ENCODE peak calls at places on chromosomes 12 and 14, in ten cellular contexts. One of them, this sample, is unnamed.

GRCh38 chr12:28063355-28063885 is 90.9 kb upstream of the PTHLH start:
- DNase-seq in breast epithelium: no peak
- DNase-seq in astrocyte: no peak
- DNase-seq in hepatocyte: no peak
- DNase-seq in aorta: no peak
- DNase-seq in effector memory CD4-positive, alpha-beta T cell: no peak
- DNase-seq in RWPE1: no peak
- DNase-seq in left ventricle myocardium inferior: no peak
- DNase-seq in cardiac muscle cell: peak; percentile 50
- DNase-seq in HL-60: no peak
- DNase-seq in this sample: no peak

GRCh38 chr12:12333407-12333831 is 16.6 kb downstream of the MANSC1 start:
- DNase-seq in left ventricle myocardium inferior: no peak
- DNase-seq in RWPE1: no peak
- DNase-seq in effector memory CD4-positive, alpha-beta T cell: no peak
- DNase-seq in astrocyte: peak; percentile 98
- DNase-seq in breast epithelium: no peak
- DNase-seq in hepatocyte: no peak
- DNase-seq in aorta: no peak
- DNase-seq in cardiac muscle cell: peak; percentile 75
- DNase-seq in HL-60: no peak
- DNase-seq in this sample: peak; percentile 63

GRCh38 chr12:112900298-112901145 is 6.2 kb upstream of the OAS1 start:
- DNase-seq in cardiac muscle cell: peak; percentile 56
- DNase-seq in breast epithelium: no peak
- DNase-seq in HL-60: peak; percentile 36
- DNase-seq in effector memory CD4-positive, alpha-beta T cell: no peak
- DNase-seq in hepatocyte: peak; percentile 67
- DNase-seq in aorta: no peak
- DNase-seq in astrocyte: peak; percentile 4
- DNase-seq in left ventricle myocardium inferior: no peak
- DNase-seq in RWPE1: peak; percentile 64
- DNase-seq in this sample: peak; percentile 28

GRCh38 chr12:123427036-123427769 is 9.3 kb downstream of the RILPL2 start:
- DNase-seq in RWPE1: no peak
- DNase-seq in astrocyte: no peak
- DNase-seq in aorta: no peak
- DNase-seq in breast epithelium: no peak
- DNase-seq in HL-60: no peak
- DNase-seq in hepatocyte: no peak
- DNase-seq in left ventricle myocardium inferior: no peak
- DNase-seq in effector memory CD4-positive, alpha-beta T cell: peak; percentile 36
- DNase-seq in cardiac muscle cell: no peak
- DNase-seq in this sample: no peak

GRCh38 chr14:22448905-22449611 is 140.0 kb downstream of the DAD1 start:
- DNase-seq in effector memory CD4-positive, alpha-beta T cell: no peak
- DNase-seq in cardiac muscle cell: peak; percentile 65
- DNase-seq in HL-60: no peak
- DNase-seq in aorta: peak; percentile 59
- DNase-seq in left ventricle myocardium inferior: no peak
- DNase-seq in astrocyte: no peak
- DNase-seq in breast epithelium: no peak
- DNase-seq in hepatocyte: no peak
- DNase-seq in RWPE1: no peak
- DNase-seq in this sample: peak; percentile 88

GRCh38 chr12:56900583-56900982 is 33.6 kb downstream of the SDR9C7 start:
- DNase-seq in left ventricle myocardium inferior: no peak
- DNase-seq in HL-60: no peak
- DNase-seq in cardiac muscle cell: peak; percentile 8
- DNase-seq in aorta: no peak
- DNase-seq in RWPE1: peak; percentile 64
- DNase-seq in astrocyte: no peak
- DNase-seq in breast epithelium: no peak
- DNase-seq in effector memory CD4-positive, alpha-beta T cell: no peak
- DNase-seq in hepatocyte: no peak
- DNase-seq in this sample: no peak

GRCh38 chr12:10171954-10172353 is at the start of gene OLR1:
- DNase-seq in aorta: no peak
- DNase-seq in left ventricle myocardium inferior: no peak
- DNase-seq in breast epithelium: no peak
- DNase-seq in hepatocyte: no peak
- DNase-seq in HL-60: no peak
- DNase-seq in RWPE1: no peak
- DNase-seq in effector memory CD4-positive, alpha-beta T cell: no peak
- DNase-seq in cardiac muscle cell: no peak
- DNase-seq in astrocyte: peak; percentile 30
- DNase-seq in this sample: no peak

GRCh38 chr12:10584415-10584814 is 29.0 kb downstream of the MAGOHB start:
- DNase-seq in hepatocyte: no peak
- DNase-seq in aorta: no peak
- DNase-seq in effector memory CD4-positive, alpha-beta T cell: no peak
- DNase-seq in astrocyte: no peak
- DNase-seq in left ventricle myocardium inferior: no peak
- DNase-seq in breast epithelium: no peak
- DNase-seq in HL-60: no peak
- DNase-seq in RWPE1: no peak
- DNase-seq in cardiac muscle cell: no peak
- DNase-seq in this sample: no peak

GRCh38 chr12:3490848-3491382 is at the start of gene PRMT8:
- DNase-seq in RWPE1: peak; percentile 36
- DNase-seq in HL-60: no peak
- DNase-seq in cardiac muscle cell: peak; percentile 18
- DNase-seq in left ventricle myocardium inferior: no peak
- DNase-seq in hepatocyte: peak; percentile 26
- DNase-seq in aorta: no peak
- DNase-seq in breast epithelium: no peak
- DNase-seq in effector memory CD4-positive, alpha-beta T cell: no peak
- DNase-seq in astrocyte: no peak
- DNase-seq in this sample: no peak

GRCh38 chr14:93332032-93332852 is 594 bp downstream of the BTBD7 start:
- DNase-seq in left ventricle myocardium inferior: peak; percentile 67
- DNase-seq in HL-60: peak; percentile 49
- DNase-seq in aorta: peak; percentile 72
- DNase-seq in RWPE1: peak; percentile 36
- DNase-seq in breast epithelium: no peak
- DNase-seq in effector memory CD4-positive, alpha-beta T cell: no peak
- DNase-seq in hepatocyte: peak; percentile 87
- DNase-seq in cardiac muscle cell: peak; percentile 57
- DNase-seq in astrocyte: peak; percentile 25
- DNase-seq in this sample: peak; percentile 61

GRCh38 chr12:94795520-94795919 is 145.2 kb upstream of the TMCC3 start:
- DNase-seq in cardiac muscle cell: peak; percentile 45
- DNase-seq in aorta: no peak
- DNase-seq in HL-60: no peak
- DNase-seq in left ventricle myocardium inferior: no peak
- DNase-seq in astrocyte: peak; percentile 47
- DNase-seq in RWPE1: peak; percentile 58
- DNase-seq in hepatocyte: peak; percentile 35
- DNase-seq in breast epithelium: no peak
- DNase-seq in effector memory CD4-positive, alpha-beta T cell: no peak
- DNase-seq in this sample: peak; percentile 70

GRCh38 chr12:106080111-106080732 is 58.5 kb downstream of the NUAK1 start:
- DNase-seq in astrocyte: peak; percentile 94
- DNase-seq in effector memory CD4-positive, alpha-beta T cell: no peak
- DNase-seq in hepatocyte: no peak
- DNase-seq in cardiac muscle cell: peak; percentile 82
- DNase-seq in left ventricle myocardium inferior: no peak
- DNase-seq in HL-60: no peak
- DNase-seq in breast epithelium: no peak
- DNase-seq in RWPE1: no peak
- DNase-seq in aorta: no peak
- DNase-seq in this sample: no peak

GRCh38 chr12:127943481-127944210 is 323.3 kb upstream of the TMEM132C start:
- DNase-seq in breast epithelium: no peak
- DNase-seq in cardiac muscle cell: no peak
- DNase-seq in hepatocyte: no peak
- DNase-seq in astrocyte: peak; percentile 34
- DNase-seq in effector memory CD4-positive, alpha-beta T cell: no peak
- DNase-seq in RWPE1: no peak
- DNase-seq in left ventricle myocardium inferior: no peak
- DNase-seq in aorta: no peak
- DNase-seq in HL-60: no peak
- DNase-seq in this sample: no peak
- H3K27ac ChIP-seq in breast epithelium: no peak overlapping the region
- H3K27ac ChIP-seq in cardiac muscle cell: no peak overlapping the region
- H3K27ac ChIP-seq in hepatocyte: no peak overlapping the region
- H3K27ac ChIP-seq in astrocyte: no peak overlapping the region
- H3K27ac ChIP-seq in effector memory CD4-positive, alpha-beta T cell: no peak overlapping the region
- H3K27ac ChIP-seq in RWPE1: no peak overlapping the region
- H3K27ac ChIP-seq in left ventricle myocardium inferior: no peak overlapping the region
- H3K27ac ChIP-seq in aorta: no peak overlapping the region
- H3K27ac ChIP-seq in HL-60: no peak overlapping the region
- H3K27ac ChIP-seq in this sample: no peak overlapping the region

DNA sequence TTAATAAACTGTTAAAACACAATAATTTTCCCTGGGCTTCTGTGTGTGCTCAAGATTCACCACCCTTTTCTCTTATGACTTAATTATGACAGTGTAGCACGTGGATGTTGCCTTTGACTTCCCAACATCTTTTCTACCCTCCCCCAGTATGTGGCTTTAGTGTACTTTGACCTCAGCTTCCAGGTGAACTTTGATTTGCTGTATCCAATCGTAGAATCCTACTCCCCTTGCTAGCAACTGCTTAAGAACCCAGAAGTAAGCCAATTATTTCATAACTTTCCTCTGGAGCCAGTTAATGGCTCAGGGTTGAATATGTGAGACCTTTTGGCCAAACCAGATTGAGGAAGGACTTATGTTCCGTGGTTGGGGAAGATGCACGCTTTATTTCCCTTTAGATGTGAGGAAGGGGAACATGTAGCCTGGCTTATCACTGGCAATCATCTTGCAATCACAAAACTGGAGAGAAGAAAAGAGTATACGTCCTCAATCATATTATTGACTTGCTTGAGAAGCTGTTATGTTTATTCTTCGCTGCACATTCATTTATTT is 259.6 kb upstream of the ATP2B1 start:
- DNase-seq in effector memory CD4-positive, alpha-beta T cell: no peak
- DNase-seq in cardiac muscle cell: no peak
- DNase-seq in HL-60: peak; percentile 28
- DNase-seq in RWPE1: no peak
- DNase-seq in aorta: no peak
- DNase-seq in left ventricle myocardium inferior: no peak
- DNase-seq in astrocyte: no peak
- DNase-seq in hepatocyte: peak; percentile 60
- DNase-seq in breast epithelium: no peak
- DNase-seq in this sample: no peak
- H3K27ac ChIP-seq in effector memory CD4-positive, alpha-beta T cell: no peak overlapping the region
- H3K27ac ChIP-seq in cardiac muscle cell: no peak overlapping the region
- H3K27ac ChIP-seq in HL-60: no peak overlapping the region
- H3K27ac ChIP-seq in RWPE1: no peak overlapping the region
- H3K27ac ChIP-seq in aorta: no peak overlapping the region
- H3K27ac ChIP-seq in left ventricle myocardium inferior: no peak overlapping the region
- H3K27ac ChIP-seq in astrocyte: no peak overlapping the region
- H3K27ac ChIP-seq in hepatocyte: peak overlapping the region; percentile 18
- H3K27ac ChIP-seq in breast epithelium: no peak overlapping the region
- H3K27ac ChIP-seq in this sample: no peak overlapping the region

DNA sequence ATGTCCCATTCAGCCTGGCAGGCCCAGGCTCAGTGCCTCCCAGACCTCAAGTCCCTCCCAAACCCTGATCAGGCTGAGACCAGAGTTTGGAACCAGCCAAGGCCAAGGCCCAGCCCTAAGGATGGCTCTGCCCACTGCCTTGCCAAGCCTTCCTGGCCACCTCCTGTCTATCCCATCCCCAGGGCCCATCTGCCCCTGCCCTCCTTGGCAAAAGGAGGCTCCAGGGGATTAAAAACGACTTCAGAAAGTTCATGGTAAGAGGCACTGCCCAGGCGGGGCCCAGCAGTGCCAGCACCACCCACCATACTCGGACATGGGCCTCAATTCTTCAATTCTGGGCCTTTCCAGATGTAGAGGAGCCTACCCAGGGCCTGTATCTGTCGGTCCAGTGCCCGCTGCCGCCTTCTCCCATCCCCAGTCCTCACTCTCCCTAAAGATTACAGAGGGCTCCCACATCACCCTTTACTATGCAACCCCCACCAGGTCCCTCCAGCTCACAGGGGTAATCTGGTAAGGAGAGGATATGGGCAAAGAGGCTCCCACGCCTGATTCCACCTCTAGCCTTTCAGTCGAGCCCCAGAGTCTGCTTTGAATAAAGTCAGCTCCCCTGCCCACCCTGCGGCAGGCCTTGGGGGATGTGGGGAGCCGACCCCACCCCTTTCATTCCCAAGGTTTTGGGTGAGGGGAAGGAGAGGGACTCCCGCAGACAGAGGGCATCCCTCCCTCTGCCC is 933 bp downstream of the ADCY6 start:
- DNase-seq in cardiac muscle cell: no peak
- DNase-seq in HL-60: no peak
- DNase-seq in left ventricle myocardium inferior: no peak
- DNase-seq in hepatocyte: no peak
- DNase-seq in aorta: no peak
- DNase-seq in RWPE1: no peak
- DNase-seq in effector memory CD4-positive, alpha-beta T cell: no peak
- DNase-seq in astrocyte: no peak
- DNase-seq in breast epithelium: no peak
- DNase-seq in this sample: no peak
- H3K27ac ChIP-seq in cardiac muscle cell: peak overlapping the region; percentile 75
- H3K27ac ChIP-seq in HL-60: no peak overlapping the region
- H3K27ac ChIP-seq in left ventricle myocardium inferior: peak overlapping the region; percentile 93
- H3K27ac ChIP-seq in hepatocyte: peak overlapping the region; percentile 63
- H3K27ac ChIP-seq in aorta: peak overlapping the region; percentile 88
- H3K27ac ChIP-seq in RWPE1: peak overlapping the region; percentile 79
- H3K27ac ChIP-seq in effector memory CD4-positive, alpha-beta T cell: no peak overlapping the region
- H3K27ac ChIP-seq in astrocyte: peak overlapping the region; percentile 38
- H3K27ac ChIP-seq in breast epithelium: peak overlapping the region; percentile 96
- H3K27ac ChIP-seq in this sample: peak overlapping the region; percentile 3

GRCh38 chr14:78018283-78018682 is 151.9 kb upstream of the NRXN3 start:
- DNase-seq in left ventricle myocardium inferior: no peak
- DNase-seq in astrocyte: no peak
- DNase-seq in RWPE1: no peak
- DNase-seq in cardiac muscle cell: no peak
- DNase-seq in effector memory CD4-positive, alpha-beta T cell: no peak
- DNase-seq in hepatocyte: no peak
- DNase-seq in aorta: no peak
- DNase-seq in breast epithelium: no peak
- DNase-seq in HL-60: no peak
- DNase-seq in this sample: no peak

GRCh38 chr14:78016532-78016931 is 153.6 kb upstream of the NRXN3 start:
- DNase-seq in hepatocyte: no peak
- DNase-seq in astrocyte: peak; percentile 46
- DNase-seq in aorta: no peak
- DNase-seq in breast epithelium: no peak
- DNase-seq in effector memory CD4-positive, alpha-beta T cell: no peak
- DNase-seq in cardiac muscle cell: no peak
- DNase-seq in left ventricle myocardium inferior: no peak
- DNase-seq in RWPE1: no peak
- DNase-seq in HL-60: no peak
- DNase-seq in this sample: no peak

GRCh38 chr14:78023112-78023511 is 147.1 kb upstream of the NRXN3 start:
- DNase-seq in effector memory CD4-positive, alpha-beta T cell: no peak
- DNase-seq in HL-60: no peak
- DNase-seq in aorta: no peak
- DNase-seq in breast epithelium: no peak
- DNase-seq in hepatocyte: no peak
- DNase-seq in left ventricle myocardium inferior: no peak
- DNase-seq in cardiac muscle cell: no peak
- DNase-seq in astrocyte: no peak
- DNase-seq in RWPE1: no peak
- DNase-seq in this sample: no peak

DNA sequence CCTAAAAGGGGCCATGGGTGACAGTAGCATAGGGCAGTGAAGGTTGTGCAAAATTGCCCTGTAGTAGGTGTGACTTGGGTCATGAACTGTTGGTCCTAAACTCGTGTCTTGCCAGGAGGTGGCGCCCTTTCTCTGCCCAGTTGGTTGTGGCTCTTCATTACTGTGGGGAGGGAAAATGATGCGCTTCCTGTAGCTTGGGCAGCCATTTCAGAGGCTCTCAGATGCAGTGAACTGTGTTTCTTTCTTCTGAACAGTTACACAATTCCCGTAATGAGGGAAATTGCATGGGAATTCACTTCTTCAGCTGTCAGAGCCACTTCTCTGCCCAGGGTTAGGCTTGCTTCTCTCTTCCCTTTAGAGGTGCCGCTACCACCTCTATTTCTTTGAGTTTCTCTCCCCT is 148.1 kb upstream of the NRXN3 start:
- DNase-seq in effector memory CD4-positive, alpha-beta T cell: no peak
- DNase-seq in cardiac muscle cell: peak; percentile 47
- DNase-seq in breast epithelium: no peak
- DNase-seq in RWPE1: peak; percentile 43
- DNase-seq in astrocyte: peak; percentile 32
- DNase-seq in aorta: peak; percentile 61
- DNase-seq in HL-60: peak; percentile 43
- DNase-seq in left ventricle myocardium inferior: peak; percentile 22
- DNase-seq in hepatocyte: peak; percentile 71
- DNase-seq in this sample: peak; percentile 66
- H3K27ac ChIP-seq in effector memory CD4-positive, alpha-beta T cell: no peak overlapping the region
- H3K27ac ChIP-seq in cardiac muscle cell: no peak overlapping the region
- H3K27ac ChIP-seq in breast epithelium: no peak overlapping the region
- H3K27ac ChIP-seq in RWPE1: no peak overlapping the region
- H3K27ac ChIP-seq in astrocyte: no peak overlapping the region
- H3K27ac ChIP-seq in aorta: no peak overlapping the region
- H3K27ac ChIP-seq in HL-60: no peak overlapping the region
- H3K27ac ChIP-seq in left ventricle myocardium inferior: no peak overlapping the region
- H3K27ac ChIP-seq in hepatocyte: no peak overlapping the region
- H3K27ac ChIP-seq in this sample: no peak overlapping the region

This sample was measured in PC-9.